ENCODE peak calls at places on chromosome 21, in four cellular contexts. I, A, P and Z are unnamed samples.

GRCh38 chr21:46011267-46011967 is 29.8 kb downstream of the COL6A1 start:
- DNase-seq in A (no peak), P (no peak), I (no peak), Z (no peak)

GRCh38 chr21:32414579-32415358 is 2.3 kb downstream of the EVA1C start:
- DNase-seq in P (peak; percentile 48), A (peak; percentile 19), I (peak; percentile 8), Z (peak; percentile 35)

GRCh38 chr21:41366522-41367151 is 4.8 kb downstream of the MX2 start:
- DNase-seq in A (peak; percentile 48), I (no peak), P (no peak), Z (no peak)

GRCh38 chr21:42395910-42396625 is at the start of gene TMPRSS3:
- DNase-seq in A (no peak), P (no peak), I (no peak), Z (no peak)

GRCh38 chr21:43697758-43698643 is 20.9 kb upstream of the PDXK start:
- DNase-seq in A (no peak), P (no peak), I (no peak), Z (no peak)

GRCh38 chr21:44897326-44898010 is 23.2 kb downstream of the ITGB2 start:
- DNase-seq in P (no peak), I (no peak), A (no peak), Z (no peak)

GRCh38 chr21:46628868-46629267 is 6.6 kb upstream of the PRMT2 start:
- DNase-seq in I (no peak), P (no peak), A (no peak), Z (no peak)

GRCh38 chr21:26909972-26910371 is 56.9 kb downstream of the ADAMTS5 start:
- DNase-seq in P (peak; percentile 22), I (no peak), A (no peak), Z (no peak)

GRCh38 chr21:21029159-21029558 is 30.9 kb downstream of the NCAM2 start:
- DNase-seq in I (no peak), P (no peak), A (no peak), Z (no peak)

GRCh38 chr21:25296239-25296638 is 311.0 kb downstream of the MRPL39 start:
- DNase-seq in P (no peak), A (no peak), I (no peak), Z (no peak)